ENCODE peak calls at places on chromosomes 4 and X, in five cellular contexts. B is IMR-90, N is H9, D is trophoblast cell, R is neuronal stem cell. M is an unnamed sample.

GRCh38 chr4:143381171-143382118 is 44.8 kb downstream of the GAB1 start:
- DNase-seq in B (peak; percentile 93), N (no peak), D (no peak), R (no peak), M (peak; percentile 88)

GRCh38 chr4:164572877-164573279 is 181.1 kb upstream of the SMIM31 start:
- DNase-seq in B (no peak), N (no peak), D (peak; percentile 84), R (no peak), M (no peak)

GRCh38 chr4:172953896-172954568 is 214.6 kb upstream of the GALNT7 start:
- DNase-seq in B (peak; percentile 3), N (no peak), D (peak; percentile 77), R (no peak), M (peak; percentile 11)

GRCh38 chr4:172601195-172601594 is 567.4 kb upstream of the GALNT7 start:
- DNase-seq in B (no peak), N (no peak), D (no peak), R (peak; percentile 32), M (no peak)

GRCh38 chrX:997631-998137 is 214.8 kb downstream of the CRLF2 start:
- DNase-seq in B (no peak), N (peak; percentile 75), D (no peak), R (peak; percentile 56), M (no peak)

GRCh38 chr4:55445921-55446577 is 50.3 kb downstream of the TMEM165 start:
- DNase-seq in B (peak; percentile 89), N (no peak), D (peak; percentile 50), R (no peak), M (peak; percentile 72)

GRCh38 chr4:109861941-109862340 is 14.0 kb downstream of the LRIT3 start:
- DNase-seq in B (no peak), N (no peak), D (no peak), R (no peak), M (no peak)

GRCh38 chr4:83107636-83108035 is 6.9 kb downstream of the PLAC8 start:
- DNase-seq in B (no peak), N (no peak), D (peak; percentile 16), R (no peak), M (no peak)

GRCh38 chr4:8182858-8183725 is 16.0 kb upstream of the SH3TC1 start:
- DNase-seq in B (peak; percentile 70), N (no peak), D (peak; percentile 86), R (no peak), M (peak; percentile 63)

GRCh38 chr4:110621839-110622751 is 782 bp downstream of the PITX2 start:
- DNase-seq in B (no peak), N (peak; percentile 67), D (peak; percentile 44), R (peak; percentile 35), M (peak; percentile 68)

GRCh38 chrX:81996166-81996565 is 794.3 kb downstream of the SH3BGRL start:
- DNase-seq in B (no peak), N (no peak), D (no peak), R (no peak), M (no peak)

GRCh38 chrX:153973127-153974002 is 811 bp downstream of the TMEM187 start:
- DNase-seq in B (no peak), N (no peak), D (no peak), R (no peak), M (no peak)

GRCh38 chrX:122582280-122582679 is 601.8 kb upstream of the GRIA3 start:
- DNase-seq in B (no peak), N (no peak), D (no peak), R (no peak), M (no peak)

GRCh38 chr4:127586922-127587571 is 45.7 kb upstream of the INTU start:
- DNase-seq in B (peak; percentile 39), N (peak; percentile 74), D (peak; percentile 64), R (no peak), M (peak; percentile 49)

GRCh38 chrX:136586386-136586785 is 54.4 kb downstream of the VGLL1 start:
- DNase-seq in B (no peak), N (no peak), D (no peak), R (no peak), M (no peak)

GRCh38 chr4:15005474-15006115 is 3.3 kb downstream of the CPEB2 start:
- DNase-seq in B (no peak), N (no peak), D (no peak), R (no peak), M (no peak)

GRCh38 chr4:76990288-76991080 is 40.9 kb downstream of the SEPTIN11 start:
- DNase-seq in B (peak; percentile 96), N (no peak), D (no peak), R (no peak), M (peak; percentile 87)

GRCh38 chr4:40828661-40829060 is 78.9 kb downstream of the NSUN7 start:
- DNase-seq in B (no peak), N (no peak), D (no peak), R (no peak), M (no peak)

GRCh38 chrX:118259213-118259612 is 86.7 kb upstream of the WDR44 start:
- DNase-seq in B (no peak), N (no peak), D (no peak), R (no peak), M (no peak)

GRCh38 chrX:80306007-80306406 is 114.2 kb upstream of the TENT5D start:
- DNase-seq in B (no peak), N (no peak), D (no peak), R (no peak), M (no peak)
- H2AK5ac ChIP-seq in B (no peak overlapping the region), N (no peak overlapping the region), D (no peak overlapping the region), R (no peak overlapping the region), M (no peak overlapping the region)

DNA sequence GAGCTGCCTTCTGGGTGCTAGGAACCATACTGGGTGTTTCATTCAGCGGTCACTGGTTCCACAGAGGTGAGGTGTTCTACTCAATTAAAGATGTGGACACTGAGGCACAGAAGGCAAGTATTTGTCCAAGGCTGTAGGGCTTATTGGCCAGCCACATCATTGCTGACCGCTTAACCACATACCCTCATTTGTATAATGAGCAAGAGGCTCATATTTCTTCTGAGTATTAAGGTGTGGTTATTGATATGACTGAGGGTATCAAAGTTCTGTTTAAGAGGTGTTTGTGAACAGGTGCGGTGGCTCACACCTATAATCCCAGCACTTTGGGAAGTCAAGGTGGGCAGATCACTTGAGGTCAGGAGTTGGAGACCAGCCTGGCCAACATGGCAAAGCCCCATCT is 14.3 kb downstream of the RNF4 start:
- DNase-seq in B (no peak), N (no peak), D (no peak), R (no peak), M (no peak)
- H3K4me2 ChIP-seq in B (no peak overlapping the region), N (no peak overlapping the region), D (no peak overlapping the region), R (no peak overlapping the region), M (no peak overlapping the region)

GRCh38 chr4:1613099-1613495 is 71.0 kb downstream of the FAM53A start:
- DNase-seq in B (no peak), N (no peak), D (no peak), R (no peak), M (no peak)

GRCh38 chr4:1611501-1611870 is 72.6 kb downstream of the FAM53A start:
- DNase-seq in B (no peak), N (no peak), D (no peak), R (no peak), M (no peak)

GRCh38 chr4:1610791-1611500 is 73.2 kb downstream of the FAM53A start:
- DNase-seq in B (no peak), N (no peak), D (no peak), R (no peak), M (no peak)

GRCh38 chr4:1614049-1614448 is 70.1 kb downstream of the FAM53A start:
- DNase-seq in B (no peak), N (no peak), D (no peak), R (no peak), M (no peak)

DNA sequence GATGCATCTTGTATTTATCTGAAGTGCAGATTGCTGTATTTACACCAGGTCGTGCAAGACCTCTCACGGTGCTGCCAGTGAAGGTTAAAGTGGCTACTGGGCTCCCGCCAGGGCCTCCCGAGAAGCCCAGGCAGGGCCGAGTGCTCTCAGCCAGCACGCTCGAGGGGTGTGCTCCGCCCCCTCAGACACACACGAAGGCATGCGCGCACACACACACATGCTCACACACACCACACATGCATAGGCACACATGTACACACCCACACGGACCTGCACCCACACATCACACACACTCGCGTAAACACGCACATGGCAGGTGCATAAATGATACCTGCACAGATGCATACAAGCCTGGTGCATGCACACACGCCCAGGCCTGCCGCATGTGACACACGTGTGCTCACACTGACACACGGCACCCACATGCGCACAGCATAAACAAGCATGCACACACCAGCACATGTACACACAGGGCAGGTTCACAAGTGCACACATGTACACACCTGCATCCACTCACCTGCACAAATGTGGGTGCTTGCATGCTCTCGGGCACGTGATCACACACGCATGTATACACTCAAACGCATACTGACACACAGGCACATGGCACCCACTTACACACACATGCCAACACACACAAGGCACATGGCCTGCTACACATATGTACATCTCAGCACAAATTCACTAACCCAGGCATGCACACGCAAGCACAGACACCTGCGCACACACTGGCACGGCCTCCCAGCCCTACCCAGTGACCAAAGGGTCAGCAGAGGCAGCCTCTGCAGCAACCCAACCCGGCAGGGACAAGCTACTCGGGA is 71.6 kb downstream of the FAM53A start:
- DNase-seq in B (no peak), N (no peak), D (no peak), R (no peak), M (no peak)
- H2AK5ac ChIP-seq in B (no peak overlapping the region), N (no peak overlapping the region), D (no peak overlapping the region), R (peak overlapping the region; percentile 33), M (no peak overlapping the region)

DNA sequence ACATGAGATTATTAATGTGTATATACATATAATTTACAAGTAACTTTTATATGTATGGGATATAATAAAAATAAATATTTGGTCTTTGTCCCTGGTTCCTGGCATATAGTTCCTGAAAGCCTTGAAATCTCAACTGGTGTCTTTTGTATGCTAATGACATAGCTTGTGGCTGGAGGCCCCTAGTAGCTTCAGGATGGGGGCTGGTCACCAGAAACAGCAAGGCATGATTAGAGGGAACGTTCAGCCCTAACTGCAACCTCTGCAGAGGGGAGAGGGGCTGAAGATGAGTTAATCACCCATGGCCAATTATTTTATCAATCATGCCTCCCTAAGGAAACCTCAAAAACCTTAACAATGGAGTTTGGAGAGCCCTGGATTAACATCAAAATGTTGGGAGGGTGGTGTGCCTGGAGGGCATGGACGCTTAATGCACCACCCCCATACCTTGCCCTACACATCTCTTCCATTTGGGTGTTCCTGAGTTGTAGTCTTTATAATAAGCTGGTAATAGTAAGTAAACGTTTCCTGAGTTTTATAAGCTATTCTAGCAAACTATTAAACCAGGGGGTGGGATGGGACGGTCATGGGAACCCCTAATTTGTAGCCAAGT is 21.3 kb downstream of the PIN4 start:
- DNase-seq in B (no peak), N (peak; percentile 26), D (no peak), R (no peak), M (no peak)
- H3K4me2 ChIP-seq in B (no peak overlapping the region), N (peak overlapping the region; percentile 6), D (no peak overlapping the region), R (no peak overlapping the region), M (no peak overlapping the region)

GRCh38 chr4:52836653-52837052 is 25.5 kb upstream of the RASL11B start:
- DNase-seq in B (no peak), N (no peak), D (no peak), R (no peak), M (peak; percentile 32)
- H2AK5ac ChIP-seq in B (peak overlapping the region; percentile 11), N (no peak overlapping the region), D (peak overlapping the region; percentile 88), R (no peak overlapping the region), M (no peak overlapping the region)

DNA sequence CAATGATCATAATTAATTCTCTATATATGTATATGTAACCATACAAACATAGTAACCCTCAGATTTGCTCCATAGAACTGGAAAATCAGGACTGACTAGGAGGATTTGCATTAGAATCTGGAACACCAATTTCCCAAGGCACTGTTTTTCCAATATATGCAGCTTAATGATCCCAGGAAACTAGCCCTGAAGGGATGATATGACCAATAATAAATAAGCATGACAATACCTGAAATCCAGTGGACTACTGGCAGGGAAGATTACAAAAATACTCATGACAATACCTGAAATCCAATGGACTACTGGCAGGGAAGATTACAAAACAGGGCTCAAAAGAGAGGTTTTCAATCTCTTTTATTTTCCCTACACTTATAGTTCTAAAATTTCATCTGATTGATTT is 98.4 kb downstream of the PCDH7 start:
- DNase-seq in B (no peak), N (no peak), D (no peak), R (no peak), M (no peak)
- H3K4me2 ChIP-seq in B (no peak overlapping the region), N (no peak overlapping the region), D (no peak overlapping the region), R (no peak overlapping the region), M (no peak overlapping the region)

GRCh38 chr4:186680649-186681048 is 43.0 kb downstream of the FAT1 start:
- DNase-seq in B (no peak), N (no peak), D (no peak), R (no peak), M (no peak)
- H2AK5ac ChIP-seq in B (no peak overlapping the region), N (no peak overlapping the region), D (no peak overlapping the region), R (no peak overlapping the region), M (no peak overlapping the region)

M was measured in mesenchymal stem cell.